ENCODE peak calls at places on chromosome 7, in ten cellular contexts. B, M, W, P, I, T, Z, L, G and E are unnamed samples.

GRCh38 chr7:122219253-122219865 is 75.3 kb upstream of the AASS start:
- DNase-seq in G (no peak), T (no peak), Z (no peak), I (peak; percentile 13), P (no peak), B (peak; percentile 61), M (peak; percentile 10), L (no peak), W (no peak), E (peak; percentile 27)

GRCh38 chr7:130363156-130363847 is 17.0 kb upstream of the CPA1 start:
- DNase-seq in W (no peak), M (peak; percentile 85), Z (peak; percentile 39), P (peak; percentile 54), I (peak; percentile 76), G (no peak), T (no peak), L (peak; percentile 60), B (no peak), E (peak; percentile 73)

GRCh38 chr7:111678281-111678680 is 116.0 kb upstream of the IMMP2L start:
- DNase-seq in M (no peak), W (no peak), T (no peak), Z (no peak), L (no peak), I (no peak), B (no peak), G (no peak), P (no peak), E (no peak)

GRCh38 chr7:141551080-141551772 is at the start of gene AGK:
- DNase-seq in P (peak; percentile 74), W (peak; percentile 69), L (peak; percentile 70), Z (peak; percentile 81), I (peak; percentile 53), B (peak; percentile 91), G (peak; percentile 69), M (peak; percentile 52), T (peak; percentile 93), E (no peak)

GRCh38 chr7:19463581-19463980 is 245.3 kb downstream of the POLR1F start:
- DNase-seq in W (no peak), P (no peak), Z (no peak), L (no peak), T (no peak), M (no peak), I (no peak), G (no peak), B (no peak), E (no peak)

GRCh38 chr7:159031135-159031701 is 113.4 kb downstream of the VIPR2 start:
- DNase-seq in Z (peak; percentile 77), G (peak; percentile 30), L (peak; percentile 51), P (no peak), M (no peak), B (peak; percentile 64), T (peak; percentile 72), W (peak; percentile 11), I (no peak), E (no peak)

GRCh38 chr7:73707045-73707631 is 12.3 kb downstream of the STX1A start:
- DNase-seq in T (peak; percentile 89), G (peak; percentile 85), B (peak; percentile 50), W (peak; percentile 91), I (no peak), L (peak; percentile 95), Z (no peak), P (no peak), M (peak; percentile 69), E (no peak)

GRCh38 chr7:3760696-3761095 is 459.6 kb downstream of the SDK1 start:
- DNase-seq in Z (no peak), B (no peak), P (no peak), G (no peak), T (no peak), I (no peak), W (no peak), M (no peak), L (no peak), E (no peak)

GRCh38 chr7:90931996-90932912 is 332.0 kb upstream of the FZD1 start:
- DNase-seq in T (no peak), M (no peak), W (peak; percentile 34), Z (no peak), P (no peak), I (no peak), B (no peak), G (no peak), L (no peak), E (no peak)

GRCh38 chr7:24896031-24896433 is 83.9 kb downstream of the OSBPL3 start:
- DNase-seq in P (no peak), W (peak; percentile 29), G (no peak), Z (no peak), T (no peak), I (no peak), M (no peak), B (no peak), L (no peak), E (no peak)

GRCh38 chr7:118109607-118110006 is 74.4 kb upstream of the LSM8 start:
- DNase-seq in M (no peak), W (no peak), T (no peak), P (no peak), I (peak; percentile 11), L (no peak), Z (no peak), G (no peak), B (no peak), E (peak; percentile 69)

GRCh38 chr7:105461518-105461917 is 60.6 kb downstream of the PUS7 start:
- DNase-seq in L (no peak), Z (no peak), T (no peak), B (no peak), P (no peak), M (no peak), I (peak; percentile 21), W (no peak), G (no peak), E (no peak)

GRCh38 chr7:110762514-110762913 is 328.4 kb upstream of the LRRN3 start:
- DNase-seq in P (no peak), T (no peak), Z (no peak), I (no peak), M (no peak), B (no peak), L (no peak), W (no peak), G (no peak), E (no peak)

GRCh38 chr7:85770332-85770731 is 583.5 kb upstream of the SEMA3D start:
- DNase-seq in I (no peak), Z (no peak), B (no peak), P (no peak), G (no peak), W (no peak), L (no peak), M (no peak), T (no peak), E (no peak)

GRCh38 chr7:133275008-133275407 is 22.1 kb downstream of the EXOC4 start:
- DNase-seq in W (no peak), I (no peak), B (peak; percentile 55), T (no peak), P (no peak), Z (no peak), L (no peak), G (no peak), M (no peak), E (no peak)

GRCh38 chr7:138970979-138971378 is 10.2 kb downstream of the KIAA1549 start:
- DNase-seq in L (no peak), B (no peak), T (no peak), G (no peak), I (no peak), Z (no peak), P (no peak), W (no peak), M (no peak), E (no peak)

GRCh38 chr7:148334959-148335577 is 255.5 kb upstream of the C7orf33 start:
- DNase-seq in T (no peak), L (no peak), G (no peak), P (no peak), Z (no peak), B (no peak), I (no peak), W (no peak), M (no peak), E (no peak)
- TF ChIP-seq POLR2AphosphoS5 in T (no peak), L (no peak), G (no peak), P (no peak), Z (no peak), B (no peak), I (no peak), W (no peak), M (no peak), E (no peak)

DNA sequence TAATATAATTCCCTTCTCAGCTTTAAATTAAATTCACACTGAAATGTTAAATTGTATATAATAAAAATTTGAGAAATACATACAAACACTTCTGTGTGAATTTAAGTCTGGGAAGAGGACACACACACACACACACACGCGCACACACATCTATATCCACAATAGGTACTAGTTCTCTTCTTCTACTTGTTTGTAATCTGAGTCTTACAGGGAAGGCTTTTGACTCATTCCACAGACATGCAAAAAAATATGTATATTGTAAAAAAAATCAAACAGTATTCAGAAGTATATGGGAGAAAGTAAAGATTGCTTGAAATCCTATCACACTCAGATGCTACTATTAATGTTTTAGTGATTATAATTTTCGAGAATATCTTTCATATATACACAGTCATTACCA is 276.2 kb downstream of the MDFIC start:
- DNase-seq in Z (no peak), L (no peak), I (no peak), T (no peak), M (no peak), P (no peak), W (no peak), B (no peak), G (no peak), E (no peak)
- H3K4me1 ChIP-seq in Z (no peaks in the 10 kb centered on the region), L (no peaks in the 10 kb centered on the region), I (no peaks in the 10 kb centered on the region), T (no peaks in the 10 kb centered on the region), M (no peaks in the 10 kb centered on the region), P (no peaks in the 10 kb centered on the region), W (no peaks in the 10 kb centered on the region), B (no peaks in the 10 kb centered on the region), G (no peaks in the 10 kb centered on the region), E (no peaks in the 10 kb centered on the region)

GRCh38 chr7:134723904-134724303 is 55.5 kb upstream of the CALD1 start:
- DNase-seq in B (no peak), L (no peak), G (no peak), P (no peak), W (no peak), Z (no peak), I (no peak), T (no peak), M (no peak), E (no peak)
- TF ChIP-seq POLR2AphosphoS5 in B (no peak), L (no peak), G (no peak), P (no peak), W (no peak), Z (no peak), I (no peak), T (no peak), M (no peak), E (no peak)

DNA sequence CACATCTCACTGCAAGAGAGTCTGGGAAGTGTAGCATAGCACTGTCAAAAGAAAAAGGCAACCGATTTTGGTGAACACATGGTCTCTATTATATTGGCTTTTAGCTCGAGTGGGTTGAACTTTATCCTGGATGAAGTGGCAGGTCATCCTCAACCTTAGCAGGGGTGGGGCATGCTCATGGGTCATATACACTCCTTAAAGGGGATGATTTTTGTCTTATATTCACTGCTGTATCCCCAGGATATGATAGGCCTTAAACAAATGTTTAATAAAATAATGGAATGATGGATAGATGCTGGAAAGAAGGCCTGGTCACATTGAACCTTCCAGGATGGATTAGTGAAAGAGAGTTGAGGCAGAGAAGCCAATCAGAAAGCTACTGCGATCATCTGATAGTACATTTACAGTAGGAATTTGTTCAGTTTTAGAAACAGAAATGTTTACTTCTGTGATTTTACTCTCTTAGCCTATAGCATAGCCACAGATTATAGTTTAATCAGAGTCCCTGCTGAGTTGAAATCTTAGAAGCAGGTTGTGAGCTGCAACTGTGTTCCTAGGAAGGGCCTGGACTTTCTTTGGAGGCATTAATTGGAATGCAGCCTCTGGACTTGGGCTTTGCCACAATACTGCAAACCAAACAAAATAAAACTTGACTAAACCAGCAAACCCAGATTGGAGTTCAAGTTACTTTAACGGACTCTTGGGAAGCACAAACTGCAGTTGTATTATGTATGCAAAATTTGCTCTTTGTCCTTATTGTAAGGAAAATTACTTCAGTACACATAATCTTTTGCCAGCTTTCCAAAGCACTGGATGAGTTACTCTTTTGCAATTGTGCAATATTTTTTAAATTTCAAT is 138.4 kb downstream of the BMPER start:
- DNase-seq in I (no peak), Z (no peak), M (no peak), B (no peak), G (no peak), P (no peak), L (no peak), T (no peak), W (no peak), E (no peak)
- H3K4me1 ChIP-seq in I (no peaks in the 10 kb centered on the region), Z (peaks cover 5% of the 10 kb centered on the region), M (no peaks in the 10 kb centered on the region), B (peaks cover 7% of the 10 kb centered on the region), G (no peaks in the 10 kb centered on the region), P (no peaks in the 10 kb centered on the region), L (no peaks in the 10 kb centered on the region), T (no peaks in the 10 kb centered on the region), W (no peaks in the 10 kb centered on the region), E (no peaks in the 10 kb centered on the region)